ENCODE peak calls at places on chromosomes 2 and 18, in six cellular contexts. K is HTR-8/SVneo; U is activated CD4-positive, CD25-positive, alpha-beta regulatory T cell; Q is T-helper 1 cell; R is sciatic nerve; G is GM12878. O is an unnamed sample.

GRCh38 chr2:95552911-95553310 is 38.9 kb upstream of the TRIM43 start:
- DNase-seq in K (no peak), U (no peak), Q (no peak), R (no peak), G (no peak), O (no peak)

GRCh38 chr2:56314809-56315208 is 131.0 kb downstream of the CCDC85A start:
- DNase-seq in K (no peak), U (no peak), Q (no peak), R (no peak), G (no peak), O (no peak)

GRCh38 chr2:31205613-31206012 is 11.7 kb downstream of the CAPN14 start:
- DNase-seq in K (no peak), U (no peak), Q (no peak), R (no peak), G (no peak), O (no peak)

GRCh38 chr18:70195852-70196434 is 9.5 kb downstream of the RTTN start:
- DNase-seq in K (no peak), U (no peak), Q (no peak), R (no peak), G (no peak), O (no peak)

GRCh38 chr2:114698504-114698903 is 256.1 kb downstream of the DPP10 start:
- DNase-seq in K (no peak), U (no peak), Q (no peak), R (no peak), G (no peak), O (no peak)

GRCh38 chr2:53104263-53104662 is 663.3 kb upstream of the CHAC2 start:
- DNase-seq in K (peak; percentile 78), U (no peak), Q (no peak), R (no peak), G (no peak), O (no peak)

GRCh38 chr2:46294185-46294836 is 2.9 kb upstream of the EPAS1 start:
- DNase-seq in K (no peak), U (no peak), Q (peak; percentile 8), R (no peak), G (no peak), O (no peak)

GRCh38 chr2:28751956-28752607 is 452 bp downstream of the PPP1CB start:
- DNase-seq in K (no peak), U (peak; percentile 45), Q (no peak), R (no peak), G (no peak), O (no peak)

GRCh38 chr2:128311755-128312341 is 6.8 kb downstream of the HS6ST1 start:
- DNase-seq in K (no peak), U (no peak), Q (no peak), R (no peak), G (no peak), O (no peak)

GRCh38 chr2:85353876-85354285 is 447 bp downstream of the RETSAT start:
- DNase-seq in K (peak; percentile 36), U (no peak), Q (no peak), R (no peak), G (no peak), O (peak; percentile 78)

GRCh38 chr2:232239956-232240681 is 138.4 kb upstream of the ALPP start:
- DNase-seq in K (no peak), U (no peak), Q (no peak), R (no peak), G (no peak), O (no peak)

GRCh38 chr2:39050109-39050508 is 70.7 kb downstream of the SOS1 start:
- DNase-seq in K (no peak), U (no peak), Q (no peak), R (no peak), G (no peak), O (no peak)

GRCh38 chr2:195710407-195710806 is 53.4 kb downstream of the SLC39A10 start:
- DNase-seq in K (no peak), U (no peak), Q (no peak), R (no peak), G (no peak), O (no peak)

GRCh38 chr2:61436092-61436491 is 34.8 kb downstream of the USP34 start:
- DNase-seq in K (no peak), U (no peak), Q (no peak), R (no peak), G (no peak), O (no peak)

GRCh38 chr2:236969075-236969474 is 116.6 kb upstream of the COPS8 start:
- DNase-seq in K (no peak), U (no peak), Q (no peak), R (no peak), G (no peak), O (no peak)

GRCh38 chr2:39989888-39990287 is 210.8 kb upstream of the THUMPD2 start:
- DNase-seq in K (no peak), U (no peak), Q (no peak), R (no peak), G (no peak), O (no peak)

GRCh38 chr2:120036145-120036544 is 23.3 kb downstream of the EPB41L5 start:
- DNase-seq in K (no peak), U (no peak), Q (no peak), R (no peak), G (no peak), O (no peak)

GRCh38 chr2:73282924-73283544 is 1.2 kb downstream of the FBXO41 start:
- DNase-seq in K (no peak), U (no peak), Q (no peak), R (no peak), G (no peak), O (no peak)

GRCh38 chr18:77223221-77223639 is 26.4 kb upstream of the GALR1 start:
- DNase-seq in K (no peak), U (no peak), Q (no peak), R (no peak), G (no peak), O (no peak)

GRCh38 chr18:64333584-64333983 is 184.7 kb upstream of the LINC00305 start:
- DNase-seq in K (no peak), U (no peak), Q (no peak), R (no peak), G (no peak), O (no peak)

O was measured in upper lobe of right lung.